ENCODE peak calls at places on chromosomes 1 and 21, in ten cellular contexts. C, U, H, Z, L, M, O, V, I and G are unnamed samples.

GRCh38 chr1:8679411-8679800 is 138.0 kb downstream of the RERE start:
- DNase-seq in C (no peak), U (no peak), H (no peak), Z (no peak), L (no peak), M (no peak), O (no peak), V (no peak), I (no peak), G (no peak)

GRCh38 chr1:161307230-161307768 is 2.5 kb downstream of the MPZ start:
- DNase-seq in C (no peak), U (no peak), H (no peak), Z (no peak), L (no peak), M (no peak), O (no peak), V (no peak), I (no peak), G (no peak)

GRCh38 chr1:209825591-209826433 is 2.0 kb upstream of the UTP25 start:
- DNase-seq in C (no peak), U (no peak), H (no peak), Z (no peak), L (no peak), M (no peak), O (no peak), V (no peak), I (no peak), G (no peak)

GRCh38 chr21:36980280-36981048 is 14.0 kb upstream of the HLCS start:
- DNase-seq in C (no peak), U (peak; percentile 8), H (no peak), Z (peak; percentile 61), L (no peak), M (no peak), O (no peak), V (no peak), I (no peak), G (no peak)

GRCh38 chr1:15850450-15851079 is 3.1 kb downstream of the SPEN start:
- DNase-seq in C (no peak), U (no peak), H (no peak), Z (peak; percentile 32), L (no peak), M (no peak), O (no peak), V (no peak), I (no peak), G (no peak)

GRCh38 chr1:228236744-228237143 is 28.9 kb downstream of the OBSCN start:
- DNase-seq in C (no peak), U (no peak), H (no peak), Z (peak; percentile 21), L (peak; percentile 76), M (peak; percentile 3), O (no peak), V (no peak), I (peak; percentile 19), G (no peak)

GRCh38 chr1:29646161-29646775 is 409.9 kb downstream of the PTPRU start:
- DNase-seq in C (no peak), U (no peak), H (no peak), Z (no peak), L (no peak), M (no peak), O (no peak), V (no peak), I (no peak), G (no peak)

GRCh38 chr1:234533034-234533571 is 54.1 kb upstream of the TARBP1 start:
- DNase-seq in C (no peak), U (peak; percentile 29), H (peak; percentile 76), Z (no peak), L (no peak), M (no peak), O (no peak), V (no peak), I (peak; percentile 97), G (peak; percentile 93)

GRCh38 chr1:87129606-87130005 is 199.1 kb upstream of the LMO4 start:
- DNase-seq in C (no peak), U (no peak), H (no peak), Z (no peak), L (no peak), M (no peak), O (no peak), V (no peak), I (no peak), G (no peak)

GRCh38 chr1:207904377-207904902 is 6.5 kb downstream of the CD34 start:
- DNase-seq in C (no peak), U (no peak), H (no peak), Z (no peak), L (no peak), M (no peak), O (no peak), V (no peak), I (no peak), G (no peak)

GRCh38 chr1:19661721-19662228 is 2.9 kb upstream of the HTR6 start:
- DNase-seq in C (no peak), U (no peak), H (no peak), Z (no peak), L (no peak), M (peak; percentile 16), O (peak; percentile 39), V (no peak), I (no peak), G (no peak)

GRCh38 chr1:12100071-12100470 is 37.0 kb downstream of the TNFRSF8 start:
- DNase-seq in C (no peak), U (no peak), H (no peak), Z (no peak), L (no peak), M (no peak), O (no peak), V (no peak), I (no peak), G (no peak)

GRCh38 chr1:211281322-211282022 is 22.3 kb downstream of the RCOR3 start:
- DNase-seq in C (no peak), U (no peak), H (no peak), Z (no peak), L (no peak), M (no peak), O (no peak), V (no peak), I (no peak), G (no peak)

GRCh38 chr1:21539933-21540332 is 30.7 kb downstream of the ALPL start:
- DNase-seq in C (no peak), U (no peak), H (no peak), Z (no peak), L (peak; percentile 32), M (no peak), O (no peak), V (no peak), I (no peak), G (no peak)

GRCh38 chr1:59520194-59520593 is 223.3 kb downstream of the FGGY start:
- DNase-seq in C (no peak), U (no peak), H (no peak), Z (no peak), L (no peak), M (no peak), O (no peak), V (no peak), I (no peak), G (no peak)

GRCh38 chr1:155479205-155479604 is 83.4 kb downstream of the ASH1L start:
- DNase-seq in C (no peak), U (no peak), H (no peak), Z (no peak), L (no peak), M (no peak), O (no peak), V (no peak), I (no peak), G (no peak)

GRCh38 chr1:164726235-164726634 is 167.3 kb downstream of the PBX1 start:
- DNase-seq in C (no peak), U (no peak), H (peak; percentile 91), Z (peak; percentile 26), L (no peak), M (no peak), O (no peak), V (no peak), I (peak; percentile 87), G (peak; percentile 91)

GRCh38 chr21:25005388-25005787 is 601.9 kb downstream of the MRPL39 start:
- DNase-seq in C (no peak), U (no peak), H (no peak), Z (no peak), L (no peak), M (no peak), O (no peak), V (no peak), I (no peak), G (no peak)